ENCODE peak calls at places on chromosomes 6 and 20, in six cellular contexts. Q, W, D, F, I and E are unnamed samples.

GRCh38 chr6:149904661-149905370 is 6.9 kb upstream of the RAET1E start:
- DNase-seq in Q (no peak), W (no peak), D (no peak), F (no peak), I (no peak), E (no peak)

GRCh38 chr20:1819311-1820136 is 75.7 kb upstream of the SIRPA start:
- DNase-seq in Q (peak; percentile 40), W (no peak), D (no peak), F (no peak), I (no peak), E (no peak)

GRCh38 chr20:25397827-25398226 is 7.2 kb upstream of the ABHD12 start:
- DNase-seq in Q (no peak), W (peak; percentile 30), D (no peak), F (no peak), I (peak; percentile 60), E (peak; percentile 62)

GRCh38 chr6:20441921-20442320 is 40.2 kb downstream of the E2F3 start:
- DNase-seq in Q (no peak), W (no peak), D (no peak), F (no peak), I (no peak), E (no peak)

GRCh38 chr20:2230671-2231488 is 64.9 kb upstream of the TGM3 start:
- DNase-seq in Q (no peak), W (no peak), D (no peak), F (no peak), I (no peak), E (no peak)

GRCh38 chr6:137911675-137912158 is 44.7 kb downstream of the TNFAIP3 start:
- DNase-seq in Q (no peak), W (no peak), D (no peak), F (no peak), I (no peak), E (no peak)

GRCh38 chr20:7691647-7692046 is 248.6 kb downstream of the HAO1 start:
- DNase-seq in Q (peak; percentile 89), W (no peak), D (no peak), F (no peak), I (no peak), E (no peak)

GRCh38 chr6:170440437-170440836 is 112.7 kb downstream of the PSMB1 start:
- DNase-seq in Q (no peak), W (no peak), D (no peak), F (no peak), I (no peak), E (no peak)

GRCh38 chr6:43624786-43625288 is 4.2 kb downstream of the GTPBP2 start:
- DNase-seq in Q (no peak), W (no peak), D (no peak), F (no peak), I (no peak), E (no peak)

GRCh38 chr20:18702736-18703135 is 110.8 kb upstream of the SCP2D1 start:
- DNase-seq in Q (no peak), W (no peak), D (no peak), F (no peak), I (no peak), E (no peak)

GRCh38 chr6:18122128-18123093 is at the start of gene NHLRC1:
- DNase-seq in Q (peak; percentile 90), W (peak; percentile 82), D (peak; percentile 64), F (peak; percentile 70), I (peak; percentile 92), E (peak; percentile 82)
- H3K18ac ChIP-seq in Q (no peak within 1 kb of the TSS), W (peak within 1 kb of the TSS; percentile 85), D (peak within 1 kb of the TSS; percentile 90), F (peak within 1 kb of the TSS; percentile 36), I (peak within 1 kb of the TSS; percentile 40), E (peak within 1 kb of the TSS; percentile 89)

GRCh38 chr6:104958178-104958520 is 1.2 kb downstream of the LIN28B start:
- DNase-seq in Q (no peak), W (no peak), D (no peak), F (no peak), I (no peak), E (peak; percentile 50)

GRCh38 chr6:104957301-104958177 is 632 bp downstream of the LIN28B start:
- DNase-seq in Q (peak; percentile 82), W (no peak), D (peak; percentile 83), F (peak; percentile 79), I (no peak), E (peak; percentile 55)

GRCh38 chr6:104959453-104959858 is 2.5 kb downstream of the LIN28B start:
- DNase-seq in Q (peak; percentile 28), W (no peak), D (no peak), F (no peak), I (no peak), E (no peak)

GRCh38 chr6:104956663-104957294 is at the start of gene LIN28B:
- DNase-seq in Q (peak; percentile 80), W (no peak), D (no peak), F (no peak), I (no peak), E (peak; percentile 76)

GRCh38 chr6:104958720-104959452 is 2.0 kb downstream of the LIN28B start:
- DNase-seq in Q (peak; percentile 70), W (no peak), D (no peak), F (no peak), I (no peak), E (peak; percentile 75)
- H3K4ac ChIP-seq in Q (no peak overlapping the region), W (no peak overlapping the region), D (no peak overlapping the region), F (no peak overlapping the region), I (no peak overlapping the region), E (no peak overlapping the region)

DNA sequence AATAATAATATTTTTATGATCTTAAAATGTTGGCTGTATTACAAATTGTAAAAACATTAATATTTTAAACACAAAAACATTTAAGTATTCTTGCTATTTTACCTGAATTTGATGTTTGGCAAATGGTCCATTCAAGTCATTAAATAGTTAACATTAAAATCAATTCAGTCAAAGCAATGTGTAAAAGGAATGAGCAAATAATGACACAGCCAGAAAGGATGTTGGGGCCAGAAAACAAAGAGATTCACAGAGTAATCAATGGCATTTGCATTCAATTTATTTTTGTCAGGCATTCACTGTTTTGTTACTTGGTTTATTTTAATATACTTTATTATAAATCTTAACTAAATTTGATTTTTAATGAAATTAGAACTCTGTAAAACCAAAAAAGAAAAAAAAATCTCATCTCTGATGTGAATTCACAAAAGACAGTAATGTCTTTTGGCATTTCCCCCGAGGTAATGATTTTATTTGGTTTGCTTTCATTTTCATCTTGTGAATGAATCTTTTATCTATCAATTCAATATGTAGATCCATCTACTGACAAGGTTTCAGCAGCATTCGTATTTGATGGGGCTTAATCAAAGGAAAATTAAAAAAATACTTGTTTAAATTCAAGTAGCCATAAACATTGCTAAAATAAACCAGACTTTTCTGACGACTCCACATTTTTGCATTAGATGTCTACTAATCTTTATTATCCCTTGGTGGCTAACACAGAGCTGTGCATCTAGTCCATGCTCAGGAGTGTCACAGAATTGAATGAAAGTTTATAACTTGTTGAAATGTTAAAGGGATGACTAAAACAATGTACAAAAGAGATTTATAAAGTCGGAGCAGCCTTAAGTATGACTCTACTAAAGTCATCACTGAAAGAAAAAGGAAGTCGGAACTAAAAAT is 866.7 kb upstream of the GJE1 start:
- DNase-seq in Q (peak; percentile 14), W (no peak), D (no peak), F (no peak), I (no peak), E (no peak)
- H3K4me3 ChIP-seq in Q (no peak overlapping the region), W (no peak overlapping the region), D (no peak overlapping the region), F (no peak overlapping the region), I (no peak overlapping the region), E (no peak overlapping the region)

GRCh38 chr20:49569403-49570115 is 1.6 kb upstream of the PTGIS start:
- DNase-seq in Q (peak; percentile 52), W (peak; percentile 57), D (no peak), F (no peak), I (no peak), E (no peak)
- H3K18ac ChIP-seq in Q (peak overlapping the region; percentile 33), W (peak overlapping the region; percentile 39), D (peak overlapping the region; percentile 95), F (peak overlapping the region; percentile 99), I (no peak overlapping the region), E (no peak overlapping the region)

GRCh38 chr20:58650776-58651547 is at the start of gene STX16:
- DNase-seq in Q (peak; percentile 97), W (peak; percentile 91), D (peak; percentile 94), F (peak; percentile 79), I (peak; percentile 78), E (peak; percentile 94)
- H3K4ac ChIP-seq in Q (peak within 1 kb of the TSS; percentile 99), W (peak within 1 kb of the TSS; percentile 93), D (peak within 1 kb of the TSS; percentile 42), F (peak within 1 kb of the TSS; percentile 96), I (peak within 1 kb of the TSS; percentile 97), E (peak within 1 kb of the TSS; percentile 73)

GRCh38 chr6:26216886-26217713 is 129.9 kb downstream of the HFE start:
- DNase-seq in Q (peak; percentile 98), W (peak; percentile 90), D (peak; percentile 96), F (no peak), I (peak; percentile 95), E (peak; percentile 96)

GRCh38 chr6:26214826-26215199 is 127.6 kb downstream of the HFE start:
- DNase-seq in Q (no peak), W (no peak), D (no peak), F (no peak), I (no peak), E (no peak)

GRCh38 chr6:26213334-26214075 is 126.3 kb downstream of the HFE start:
- DNase-seq in Q (no peak), W (no peak), D (no peak), F (no peak), I (no peak), E (no peak)

GRCh38 chr6:26216015-26216885 is 129.0 kb downstream of the HFE start:
- DNase-seq in Q (peak; percentile 99), W (peak; percentile 99), D (no peak), F (no peak), I (peak; percentile 77), E (peak; percentile 100)

GRCh38 chr6:26215200-26216014 is 128.2 kb downstream of the HFE start:
- DNase-seq in Q (peak; percentile 81), W (peak; percentile 36), D (no peak), F (no peak), I (no peak), E (peak; percentile 59)
- H3K4me3 ChIP-seq in Q (peak overlapping the region; percentile 63), W (peak overlapping the region; percentile 46), D (peak overlapping the region; percentile 50), F (peak overlapping the region; percentile 87), I (peak overlapping the region; percentile 42), E (peak overlapping the region; percentile 79)

DNA sequence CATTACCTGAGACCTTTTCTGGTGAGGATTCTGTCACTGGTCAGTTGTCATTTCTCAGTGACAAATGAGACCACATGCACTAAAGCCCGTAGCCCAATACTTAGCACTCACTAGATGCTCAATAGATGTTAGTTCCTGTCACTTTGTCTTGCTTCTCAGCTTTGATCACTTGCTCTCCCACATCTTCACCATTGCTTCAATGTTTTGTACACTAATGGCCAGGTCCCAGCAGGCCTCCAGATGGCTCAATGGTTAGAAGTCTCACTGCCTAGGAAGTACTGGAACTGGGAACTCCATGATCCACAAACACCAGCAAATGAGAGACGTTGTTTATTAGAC is 502.8 kb upstream of the JARID2 start:
- DNase-seq in Q (no peak), W (no peak), D (no peak), F (no peak), I (no peak), E (no peak)
- H3K18ac ChIP-seq in Q (no peak overlapping the region), W (peak overlapping the region; percentile 99), D (no peak overlapping the region), F (no peak overlapping the region), I (no peak overlapping the region), E (peak overlapping the region; percentile 85)

DNA sequence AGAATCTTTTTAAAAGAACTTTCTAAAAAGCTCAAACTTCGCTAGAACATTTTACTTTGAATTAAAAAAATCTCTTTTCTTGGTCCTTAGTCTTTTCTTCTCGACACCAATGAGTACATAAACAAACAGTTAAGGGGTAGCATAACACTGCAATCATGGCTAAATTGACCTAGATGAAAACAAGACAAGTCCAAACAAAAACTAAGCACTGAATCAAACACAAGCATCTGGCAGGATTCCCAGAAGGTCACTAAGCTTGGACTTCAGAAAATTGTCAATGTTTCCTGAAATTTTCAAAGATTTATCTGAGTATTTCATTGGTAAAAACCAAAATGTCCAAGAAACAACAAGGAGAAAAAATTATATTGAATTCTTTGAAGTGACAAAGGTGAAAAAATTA is 5.0 kb downstream of the COL21A1 start:
- DNase-seq in Q (no peak), W (no peak), D (no peak), F (no peak), I (no peak), E (peak; percentile 29)
- H3K4ac ChIP-seq in Q (no peak overlapping the region), W (no peak overlapping the region), D (no peak overlapping the region), F (no peak overlapping the region), I (no peak overlapping the region), E (no peak overlapping the region)